ENCODE peak calls at places on chromosomes 6 and 20, in four cellular contexts. P is HEK293T, H is HepG2, K is GM12878. A is an unnamed sample.

GRCh38 chr6:27591660-27592059 is 118.8 kb upstream of the ZNF184 start:
- DNase-seq in H (peak), P (no peak), K (no peak), A (peak)

GRCh38 chr6:30829016-30829415 is 55.3 kb upstream of the DDR1 start:
- DNase-seq in P (no peak), H (no peak), K (no peak), A (no peak)

GRCh38 chr6:18328549-18328922 is 58.6 kb upstream of the RNF144B start:
- DNase-seq in K (no peak), H (no peak), P (no peak), A (no peak)

GRCh38 chr6:110826236-110827129 is 11.2 kb upstream of the CDK19 start:
- DNase-seq in K (no peak), H (no peak), P (no peak), A (no peak)

GRCh38 chr20:17495826-17496225 is 35.4 kb downstream of the BFSP1 start:
- DNase-seq in H (no peak), P (no peak), K (no peak), A (no peak)

GRCh38 chr6:27771240-27771639 is 141.0 kb downstream of the OR2B2 start:
- DNase-seq in H (no peak), P (no peak), K (no peak), A (no peak)

GRCh38 chr6:22126910-22127309 is 169.9 kb downstream of the PRL start:
- DNase-seq in P (no peak), H (no peak), K (no peak), A (no peak)

GRCh38 chr20:32968833-32969241 is 35.4 kb downstream of the SUN5 start:
- DNase-seq in H (no peak), P (no peak), K (no peak), A (no peak)

GRCh38 chr20:840858-841567 is 7.5 kb downstream of the FAM110A start:
- DNase-seq in H (peak), K (no peak), P (no peak), A (no peak)

GRCh38 chr20:18527836-18528235 is 20.1 kb downstream of the SEC23B start:
- DNase-seq in K (no peak), H (no peak), P (no peak), A (no peak)

GRCh38 chr20:60214901-60215522 is 256.8 kb downstream of the CDH26 start:
- DNase-seq in P (no peak), H (no peak), K (no peak), A (no peak)

GRCh38 chr6:33634203-33634727 is 13.1 kb downstream of the ITPR3 start:
- DNase-seq in P (no peak), K (no peak), H (peak), A (no peak)

GRCh38 chr6:121485359-121485809 is 49.9 kb downstream of the GJA1 start:
- DNase-seq in K (no peak), H (no peak), P (no peak), A (no peak)

GRCh38 chr6:13678255-13678983 is 33.2 kb downstream of the RANBP9 start:
- DNase-seq in H (peak), K (no peak), P (peak), A (peak)

GRCh38 chr6:30075094-30075986 is at the start of gene RNF39:
- DNase-seq in P (no peak), K (no peak), H (peak), A (peak)

GRCh38 chr20:46931699-46932098 is 37.1 kb downstream of the EYA2 start:
- DNase-seq in K (no peak), H (no peak), P (no peak), A (no peak)

GRCh38 chr6:161406633-161407032 is 132.8 kb upstream of the AGPAT4 start:
- DNase-seq in P (no peak), H (no peak), K (no peak), A (no peak)

GRCh38 chr20:57667385-57667784 is 42.4 kb downstream of the PMEPA1 start:
- DNase-seq in P (no peak), H (no peak), K (no peak), A (no peak)

GRCh38 chr20:13545755-13546154 is 93.0 kb downstream of the TASP1 start:
- DNase-seq in H (no peak), K (no peak), P (no peak), A (no peak)
- TF ChIP-seq TARDBP in H (no peak), K (no peak), P (no peak), A (no peak)

DNA sequence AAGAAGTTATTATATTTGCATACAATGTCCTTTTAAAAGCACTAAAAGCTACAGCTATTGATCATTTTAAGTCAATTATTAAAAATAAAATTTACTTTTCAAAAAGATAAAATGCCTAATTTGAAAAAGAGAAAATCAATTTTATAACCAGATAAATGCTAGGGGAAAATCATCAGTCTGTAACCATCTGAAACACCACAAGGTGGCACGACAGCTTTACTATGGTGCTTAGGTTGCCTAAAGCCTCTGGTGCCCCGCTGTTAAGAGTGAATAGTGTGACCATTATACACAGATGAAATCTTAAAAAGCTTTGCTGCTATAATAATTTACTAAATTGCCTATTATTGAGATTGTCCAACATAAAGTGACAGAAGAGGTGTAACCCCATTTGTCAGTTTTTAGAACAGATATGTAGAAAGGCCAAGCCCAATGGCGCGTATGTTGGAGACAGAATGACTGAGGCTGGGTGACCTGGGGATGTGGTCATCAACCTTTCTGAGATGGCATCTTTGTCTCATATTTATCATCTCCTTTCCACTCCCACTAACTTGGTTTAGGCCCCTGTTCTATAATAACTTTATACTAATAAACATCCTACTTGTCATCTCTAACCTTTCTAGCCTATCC is 100.8 kb downstream of the MOXD1 start:
- DNase-seq in H (peak), K (no peak), P (peak), A (peak)
- TF ChIP-seq TARDBP in H (no peak), K (no peak), P (no peak), A (no peak)

GRCh38 chr6:76876922-76877553 is 586.3 kb downstream of the HTR1B start:
- DNase-seq in K (no peak), P (peak), H (peak), A (no peak)
- TF ChIP-seq TARDBP in K (no peak), P (no peak), H (no peak), A (no peak)

GRCh38 chr6:1575213-1576041 is 34.3 kb upstream of the FOXC1 start:
- DNase-seq in H (peak), K (peak), P (no peak), A (no peak)
- TF ChIP-seq TARDBP in H (no peak), K (no peak), P (no peak), A (no peak)

DNA sequence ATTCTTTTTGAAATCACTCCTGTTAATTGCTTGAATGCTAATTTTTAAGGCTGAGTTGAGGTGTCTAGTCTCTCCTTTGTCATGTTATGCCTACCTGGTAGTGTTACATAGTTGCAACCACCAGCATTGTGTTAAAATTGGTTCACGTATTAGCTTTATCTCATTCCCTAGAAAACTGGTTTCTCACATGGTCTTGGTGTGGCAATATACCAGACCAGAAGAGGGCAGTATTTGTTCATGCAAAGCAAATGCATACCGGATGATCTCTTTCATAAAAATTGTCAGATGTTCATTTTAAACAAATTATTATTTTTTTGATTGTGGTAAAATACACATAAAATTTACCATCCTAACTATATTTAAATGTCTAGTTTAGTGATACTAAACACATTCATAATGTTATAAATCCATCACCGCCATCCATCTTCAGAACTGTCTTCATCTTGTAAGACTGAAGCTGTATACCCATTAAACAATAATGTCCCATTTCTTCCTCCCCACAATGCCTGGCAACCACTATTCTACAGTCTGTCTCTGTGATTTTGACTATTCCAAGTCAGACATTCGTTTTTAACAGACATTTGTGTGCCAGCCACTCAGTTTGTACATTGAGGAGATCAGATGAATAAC is 92.8 kb downstream of the ATRN start:
- DNase-seq in K (peak), H (peak), P (peak), A (peak)
- TF ChIP-seq TARDBP in K (no peak), H (no peak), P (no peak), A (no peak)

GRCh38 chr6:16769131-16769985 is 8.1 kb upstream of the ATXN1 start:
- DNase-seq in P (no peak), H (peak), K (no peak), A (peak)
- TF ChIP-seq TARDBP in P (no peak), H (no peak), K (no peak), A (no peak)

DNA sequence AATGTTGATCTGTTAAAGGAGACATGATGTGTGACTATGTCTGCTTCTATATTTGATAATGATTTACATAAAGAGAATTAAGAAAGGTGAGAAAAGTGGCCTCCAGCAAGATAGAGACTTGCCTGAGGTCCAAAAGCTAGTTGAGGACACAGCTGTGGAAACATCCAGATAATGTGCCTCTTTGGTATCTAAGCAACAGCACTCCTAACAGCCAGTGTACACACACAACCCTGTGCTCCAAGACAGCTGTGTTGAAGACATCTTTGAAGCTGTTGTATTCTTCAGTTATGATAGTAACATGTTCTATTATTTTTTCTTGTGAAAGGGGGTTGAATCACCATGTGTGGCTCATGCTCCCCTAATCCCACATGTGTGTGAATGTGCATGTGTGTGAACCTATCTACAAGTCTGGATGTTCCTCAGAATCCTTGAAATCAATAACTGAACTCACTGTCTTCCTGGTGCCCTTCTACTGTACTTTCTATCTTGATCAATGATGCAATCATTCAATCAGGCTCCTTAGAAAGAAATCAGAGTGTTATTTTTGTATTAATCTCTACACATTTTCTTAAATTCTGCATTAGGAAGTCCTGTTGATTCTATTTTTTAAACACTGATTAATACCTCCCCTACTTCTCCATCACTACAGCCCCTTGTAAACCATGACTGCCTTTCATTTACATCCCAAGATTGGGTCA is 116.7 kb upstream of the SSTR4 start:
- DNase-seq in K (no peak), P (no peak), H (no peak), A (no peak)
- TF ChIP-seq TARDBP in K (no peak), P (no peak), H (no peak), A (no peak)

A was measured in K562.